ENCODE peak calls at places on chromosomes 16 and 17, in seven cellular contexts. J is cardiac muscle cell, V is fibroblast of villous mesenchyme, U is cardiac fibroblast, X is colonic mucosa, W is brain microvascular endothelial cell, P is ascending aorta. S is an unnamed sample.

GRCh38 chr16:19909750-19910322 is 25.2 kb upstream of the GPRC5B start:
- DNase-seq in V (no peak), P (no peak), W (no peak), J (peak), U (peak), X (no peak), S (no peak)

GRCh38 chr17:48294193-48294909 is 135.7 kb downstream of the SKAP1 start:
- DNase-seq in P (no peak), W (no peak), U (no peak), X (no peak), V (no peak), J (no peak), S (no peak)

GRCh38 chr16:17358846-17359245 is 111.9 kb downstream of the XYLT1 start:
- DNase-seq in J (no peak), W (no peak), X (no peak), P (no peak), V (no peak), U (no peak), S (no peak)

GRCh38 chr16:15518412-15519351 is 84.3 kb downstream of the BMERB1 start:
- DNase-seq in X (no peak), W (peak), U (peak), J (peak), P (no peak), V (peak), S (no peak)

GRCh38 chr16:84616515-84616914 is 1.4 kb downstream of the COTL1 start:
- DNase-seq in X (peak), J (no peak), U (no peak), P (no peak), W (no peak), V (peak), S (peak)

GRCh38 chr16:17836868-17837602 is 366.3 kb upstream of the XYLT1 start:
- DNase-seq in P (no peak), J (peak), X (no peak), W (peak), V (peak), U (peak), S (peak)

GRCh38 chr16:85229869-85230416 is 117.7 kb upstream of the CIBAR2 start:
- DNase-seq in W (no peak), U (no peak), V (no peak), J (no peak), X (no peak), P (no peak), S (no peak)

GRCh38 chr17:30506423-30506822 is 29.2 kb downstream of the GOSR1 start:
- DNase-seq in U (no peak), X (no peak), V (no peak), P (no peak), J (no peak), W (no peak), S (peak)

GRCh38 chr17:80005360-80006338 is 30.0 kb downstream of the TBC1D16 start:
- DNase-seq in J (peak), U (peak), X (peak), V (no peak), P (no peak), W (no peak), S (peak)

GRCh38 chr17:64174686-64175456 is 44.9 kb upstream of the ERN1 start:
- DNase-seq in X (no peak), V (peak), J (peak), U (peak), P (peak), W (peak), S (no peak)

GRCh38 chr16:89366561-89367537 is 123.5 kb downstream of the ANKRD11 start:
- DNase-seq in J (no peak), P (no peak), X (no peak), U (no peak), V (no peak), W (no peak), S (no peak)

GRCh38 chr16:57266531-57267268 is 17.8 kb downstream of the PLLP start:
- DNase-seq in J (peak), P (no peak), U (no peak), W (no peak), X (peak), V (peak), S (peak)

GRCh38 chr17:75896360-75897075 is at the start of gene TRIM65:
- DNase-seq in V (peak), X (peak), U (peak), P (peak), J (peak), W (peak), S (peak)

GRCh38 chr17:10790491-10791401 is 13.2 kb downstream of the TMEM238L start:
- DNase-seq in J (no peak), P (no peak), U (no peak), X (no peak), V (no peak), W (no peak), S (no peak)

GRCh38 chr17:80443916-80444708 is 29.1 kb downstream of the ENDOV start:
- DNase-seq in V (no peak), W (no peak), P (no peak), U (no peak), X (no peak), J (no peak), S (no peak)

GRCh38 chr17:82468692-82469091 is 10.2 kb downstream of the NARF start:
- DNase-seq in W (no peak), J (peak), V (peak), X (no peak), U (peak), P (no peak), S (no peak)

GRCh38 chr17:75738218-75738802 is 17.1 kb downstream of the ITGB4 start:
- DNase-seq in W (peak), P (no peak), U (peak), X (no peak), J (peak), V (no peak), S (no peak)

GRCh38 chr17:43774304-43775250 is 4.2 kb downstream of the DUSP3 start:
- DNase-seq in U (no peak), V (no peak), W (no peak), X (no peak), P (no peak), J (no peak), S (no peak)

GRCh38 chr16:13935408-13935807 is 15.5 kb downstream of the ERCC4 start:
- DNase-seq in V (no peak), W (no peak), X (no peak), J (no peak), U (no peak), P (no peak), S (no peak)

GRCh38 chr17:40072481-40073346 is 9.9 kb downstream of the THRA start:
- DNase-seq in V (no peak), U (no peak), W (no peak), P (no peak), J (no peak), X (peak), S (no peak)

GRCh38 chr16:73058616-73059409 is 10.9 kb upstream of the ZFHX3 start:
- DNase-seq in V (peak), X (no peak), J (peak), U (peak), W (peak), P (no peak), S (no peak)

GRCh38 chr17:80480248-80480647 is 3.8 kb upstream of the NPTX1 start:
- DNase-seq in W (no peak), V (no peak), P (no peak), U (no peak), X (no peak), J (no peak), S (no peak)

GRCh38 chr16:58306327-58306726 is 11.5 kb upstream of the PRSS54 start:
- DNase-seq in X (peak), W (peak), U (peak), P (no peak), J (peak), V (peak), S (peak)

GRCh38 chr16:88455610-88456355 is 2.7 kb downstream of the ZFPM1 start:
- DNase-seq in V (peak), X (peak), W (peak), P (no peak), J (peak), U (peak), S (peak)

GRCh38 chr17:45128331-45128730 is 4.0 kb downstream of the PLCD3 start:
- DNase-seq in P (no peak), X (no peak), U (no peak), V (no peak), W (no peak), J (no peak), S (no peak)

GRCh38 chr16:49523435-49524159 is 150.0 kb downstream of the C16orf78 start:
- DNase-seq in V (no peak), J (no peak), W (no peak), P (no peak), U (no peak), X (no peak), S (peak)

GRCh38 chr17:28547623-28548416 is 4.6 kb downstream of the UNC119 start:
- DNase-seq in U (peak), X (peak), P (no peak), V (peak), W (peak), J (peak), S (peak)

GRCh38 chr17:75689441-75689873 is 22.3 kb downstream of the SAP30BP start:
- DNase-seq in V (no peak), W (no peak), X (no peak), U (no peak), J (no peak), P (no peak), S (peak)

GRCh38 chr17:18988546-18989173 is 15.9 kb downstream of the FAM83G start:
- DNase-seq in U (no peak), J (no peak), X (peak), P (no peak), V (no peak), W (no peak), S (no peak)

GRCh38 chr17:20008242-20009051 is 712 bp upstream of the SPECC1 start:
- DNase-seq in V (no peak), U (no peak), X (peak), P (no peak), W (no peak), J (no peak), S (no peak)

GRCh38 chr17:76003915-76004314 is 3.3 kb downstream of the CDK3 start:
- DNase-seq in J (no peak), U (no peak), X (no peak), P (no peak), W (no peak), V (no peak), S (no peak)

DNA sequence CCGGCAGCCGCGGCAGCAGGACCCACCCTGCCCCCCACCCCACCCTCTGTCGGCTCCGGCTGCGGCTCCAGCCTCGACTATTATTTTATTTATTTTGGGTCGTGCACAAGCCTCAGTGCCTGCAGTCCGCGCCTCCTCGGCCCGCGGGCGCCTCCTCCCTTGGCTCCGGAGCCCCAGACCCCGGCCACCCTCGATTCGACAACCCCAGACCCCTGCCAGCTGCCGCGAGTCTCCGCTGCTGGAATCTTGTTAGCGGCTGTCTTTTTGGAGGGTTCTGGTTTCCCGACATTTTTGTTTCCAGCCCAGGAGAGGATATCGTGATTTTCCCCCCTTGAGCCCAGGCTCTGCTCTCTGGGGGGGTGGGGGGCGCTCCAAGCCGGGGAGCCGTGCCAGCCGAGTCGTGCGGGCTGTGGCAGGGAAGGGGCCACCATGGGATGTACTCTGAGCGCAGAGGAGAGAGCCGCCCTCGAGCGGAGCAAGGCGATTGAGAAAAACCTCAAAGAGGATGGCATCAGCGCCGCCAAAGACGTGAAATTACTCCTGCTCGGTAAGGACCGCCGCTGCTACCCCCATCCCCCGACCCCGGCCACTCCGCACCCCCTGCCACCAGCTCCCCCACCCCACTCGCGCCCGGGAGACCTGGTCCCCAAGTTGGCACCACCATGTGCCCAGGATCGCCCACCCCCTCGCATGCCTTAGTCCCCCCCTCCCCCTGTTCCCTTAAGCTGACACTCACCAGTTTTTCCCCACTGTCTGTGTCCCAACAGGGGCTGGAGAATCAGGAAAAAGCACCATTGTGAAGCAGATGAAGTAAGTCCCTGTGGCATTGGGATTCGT is 736 bp downstream of the GNAO1 start:
- DNase-seq in X (no peak), V (no peak), J (no peak), U (no peak), W (no peak), P (no peak), S (no peak)
- H3K4me3 ChIP-seq in X (peak), V (peak), J (peak), U (peak), W (peak), P (peak), S (peak)

GRCh38 chr17:4901648-4902344 is 1.1 kb downstream of the CHRNE start:
- DNase-seq in X (peak), P (no peak), J (no peak), V (no peak), W (peak), U (no peak), S (no peak)

GRCh38 chr17:4900231-4901107 is 1.1 kb downstream of the C17orf107 start:
- DNase-seq in V (no peak), P (no peak), W (no peak), J (no peak), U (no peak), X (peak), S (no peak)

GRCh38 chr17:4899341-4900230 is at the start of gene C17orf107:
- DNase-seq in P (peak), X (peak), U (peak), W (peak), V (peak), J (peak), S (no peak)

GRCh38 chr17:4902540-4902939 is 358 bp downstream of the CHRNE start:
- DNase-seq in V (no peak), U (no peak), J (no peak), X (no peak), P (no peak), W (no peak), S (no peak)

DNA sequence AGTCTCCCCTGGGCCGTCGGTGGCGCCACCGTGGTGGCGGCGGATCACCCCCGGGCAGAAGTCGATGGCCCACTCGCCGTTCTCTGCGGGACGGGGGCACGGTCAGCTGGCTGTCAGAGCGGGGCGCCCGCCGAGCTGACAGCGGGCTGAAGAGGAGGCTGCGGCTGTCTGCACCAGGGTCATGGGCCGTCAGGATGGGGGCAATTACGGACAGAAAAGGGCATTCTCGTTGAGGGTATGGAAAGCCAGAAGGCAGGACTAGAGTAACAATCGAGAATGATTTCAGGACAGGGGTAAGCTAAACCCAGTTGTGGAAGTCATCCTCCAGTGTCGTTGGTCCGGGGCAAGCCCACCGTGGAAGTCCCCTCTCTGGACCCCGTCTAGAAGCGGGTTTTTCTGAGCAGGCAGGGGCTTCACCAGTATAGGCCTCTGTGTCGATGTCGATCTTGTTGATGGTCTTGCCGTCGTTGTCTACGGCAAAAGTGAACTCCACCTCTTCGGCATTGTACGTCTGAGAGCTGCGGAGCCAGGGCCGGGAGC is 1.7 kb downstream of the CHRNE start:
- DNase-seq in X (no peak), P (no peak), U (no peak), J (no peak), W (no peak), V (no peak), S (no peak)
- H3K4me3 ChIP-seq in X (no peak), P (no peak), U (no peak), J (no peak), W (peak), V (no peak), S (no peak)

DNA sequence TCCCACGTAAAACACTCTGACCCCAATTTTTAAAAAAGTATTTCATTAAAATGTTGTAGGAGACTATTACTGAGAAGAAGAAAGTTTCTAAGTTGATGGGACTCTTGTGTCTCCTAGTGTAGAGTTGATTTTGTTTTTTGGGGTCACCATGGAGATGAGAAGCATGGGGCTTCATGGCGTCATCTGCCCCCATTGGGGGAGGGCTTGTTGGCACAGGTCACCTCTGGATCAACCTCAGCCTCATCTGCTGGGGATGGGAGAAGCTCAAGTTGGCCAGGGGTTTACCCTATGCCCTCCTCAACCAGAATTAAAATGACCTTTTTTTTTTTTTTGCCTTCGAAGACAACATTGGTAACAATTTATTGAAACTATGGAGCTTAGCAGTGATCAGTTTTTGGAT is 28.3 kb downstream of the MSI2 start:
- DNase-seq in X (no peak), J (no peak), U (no peak), P (no peak), W (no peak), V (no peak), S (no peak)
- H3K4me3 ChIP-seq in X (no peak), J (no peak), U (no peak), P (no peak), W (no peak), V (no peak), S (peak)

GRCh38 chr17:42743595-42744282 is 1.1 kb downstream of the EZH1 start:
- DNase-seq in X (no peak), P (no peak), V (no peak), J (no peak), W (no peak), U (no peak), S (no peak)
- H3K4me3 ChIP-seq in X (peak), P (peak), V (peak), J (peak), W (peak), U (peak), S (peak)

GRCh38 chr16:28877642-28877975 is 679 bp upstream of the ATP2A1 start:
- DNase-seq in V (no peak), X (no peak), U (no peak), P (no peak), W (no peak), J (no peak), S (no peak)
- H3K4me3 ChIP-seq in V (no peak), X (no peak), U (no peak), P (no peak), W (no peak), J (no peak), S (no peak)

DNA sequence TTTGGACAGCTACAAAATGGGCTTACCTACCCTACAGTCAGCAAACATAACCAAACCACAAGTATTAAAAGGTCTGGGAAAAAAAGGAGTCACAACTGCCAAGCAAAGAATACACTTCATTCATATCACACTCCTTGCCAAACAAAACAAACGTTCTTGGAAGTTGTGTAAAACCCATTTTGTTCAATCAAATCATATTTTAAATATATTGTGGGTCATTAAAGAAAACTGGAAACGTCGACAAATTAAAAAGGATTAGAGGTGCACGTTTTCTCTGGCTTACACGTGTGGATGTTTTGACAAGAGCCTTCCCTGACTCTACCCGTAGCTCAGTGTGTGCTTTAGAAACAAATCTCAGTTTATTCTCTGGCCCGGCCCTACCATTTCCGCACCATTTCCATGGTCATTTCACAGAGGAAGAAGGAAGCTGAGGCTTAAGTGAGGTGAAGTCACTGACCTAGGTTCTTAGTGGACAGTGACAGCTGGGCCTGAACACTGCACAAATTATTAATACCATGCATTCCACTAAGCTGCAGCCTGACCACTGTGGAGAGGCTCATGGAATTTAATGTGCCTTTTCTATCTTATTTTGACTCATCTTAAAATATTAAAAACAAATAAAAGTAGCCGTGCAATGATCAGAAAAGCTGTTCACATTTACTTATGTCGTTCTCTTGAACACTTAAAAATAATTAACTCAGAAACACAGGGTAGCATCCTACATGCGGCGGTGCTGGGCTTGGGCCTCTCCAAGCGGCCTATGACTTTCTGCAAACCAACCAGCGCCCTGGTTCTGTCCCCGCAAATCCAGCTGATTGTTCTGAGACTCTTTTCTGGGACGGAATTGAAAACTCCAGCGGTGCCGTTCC is 961 bp downstream of the CEP112 start:
- DNase-seq in U (peak), J (peak), V (peak), W (peak), X (peak), P (no peak), S (no peak)
- H3K4me3 ChIP-seq in U (peak), J (peak), V (peak), W (peak), X (peak), P (peak), S (peak)

GRCh38 chr17:62937636-62938035 is 28.4 kb upstream of the TANC2 start:
- DNase-seq in J (peak), V (no peak), X (no peak), U (no peak), P (no peak), W (no peak), S (no peak)
- H3K4me3 ChIP-seq in J (no peak), V (no peak), X (no peak), U (no peak), P (no peak), W (no peak), S (no peak)